ENCODE peak calls at places on chromosomes 7 and 10, in seven cellular contexts. P is AG04450, X is fibroblast of the aortic adventitia, B is HCT116, E is epithelial cell of esophagus, T is HepG2, U is transverse colon. L is an unnamed sample.

GRCh38 chr7:12985752-12986151 is 298.3 kb downstream of the ARL4A start:
- DNase-seq in P (no peak), X (no peak), B (no peak), E (no peak), T (no peak), U (no peak), L (no peak)

GRCh38 chr10:3852147-3852904 is 67.3 kb upstream of the KLF6 start:
- DNase-seq in P (peak; percentile 95), X (peak; percentile 97), B (peak; percentile 99), E (peak; percentile 100), T (peak; percentile 98), U (peak; percentile 88), L (peak; percentile 98)

GRCh38 chr7:69399038-69399800 is 199.1 kb upstream of the AUTS2 start:
- DNase-seq in P (no peak), X (no peak), B (no peak), E (no peak), T (no peak), U (no peak), L (no peak)

GRCh38 chr7:150992833-150993302 is 2.1 kb downstream of the NOS3 start:
- DNase-seq in P (no peak), X (no peak), B (no peak), E (no peak), T (peak; percentile 52), U (no peak), L (no peak)

GRCh38 chr7:104980969-104981670 is 32.9 kb upstream of the KMT2E start:
- DNase-seq in P (no peak), X (peak; percentile 74), B (peak; percentile 54), E (peak; percentile 63), T (peak; percentile 44), U (no peak), L (peak; percentile 63)

GRCh38 chr10:100427374-100427773 is 35.4 kb upstream of the WNT8B start:
- DNase-seq in P (no peak), X (no peak), B (no peak), E (no peak), T (no peak), U (no peak), L (no peak)

GRCh38 chr10:24715246-24715769 is 8.4 kb downstream of the ARHGAP21 start:
- DNase-seq in P (no peak), X (no peak), B (no peak), E (no peak), T (no peak), U (no peak), L (no peak)

GRCh38 chr10:10915215-10915614 is 102.5 kb upstream of the CELF2 start:
- DNase-seq in P (no peak), X (no peak), B (no peak), E (no peak), T (no peak), U (no peak), L (no peak)

GRCh38 chr10:104844073-104844472 is 203.0 kb downstream of the SORCS3 start:
- DNase-seq in P (no peak), X (no peak), B (no peak), E (no peak), T (no peak), U (no peak), L (no peak)

GRCh38 chr7:141648276-141649114 is 53.5 kb downstream of the DENND11 start:
- DNase-seq in P (no peak), X (no peak), B (no peak), E (no peak), T (no peak), U (no peak), L (no peak)

GRCh38 chr7:141649137-141649864 is 52.7 kb downstream of the DENND11 start:
- DNase-seq in P (no peak), X (no peak), B (no peak), E (no peak), T (no peak), U (no peak), L (no peak)

GRCh38 chr7:141652691-141653090 is 49.3 kb downstream of the DENND11 start:
- DNase-seq in P (no peak), X (no peak), B (no peak), E (no peak), T (no peak), U (no peak), L (no peak)

GRCh38 chr7:141651417-141651816 is 50.5 kb downstream of the DENND11 start:
- DNase-seq in P (no peak), X (no peak), B (no peak), E (no peak), T (no peak), U (no peak), L (no peak)

GRCh38 chr7:141649865-141650499 is 52.0 kb downstream of the DENND11 start:
- DNase-seq in P (peak; percentile 66), X (peak; percentile 91), B (peak; percentile 45), E (peak; percentile 79), T (peak; percentile 41), U (peak; percentile 53), L (peak; percentile 93)
- TF ChIP-seq CTCF in P (peak; percentile 93), X (peak; percentile 82), B (peak; percentile 61), E (peak; percentile 82), T (peak; percentile 65), U (peak; percentile 58), L (peak; percentile 87)

DNA sequence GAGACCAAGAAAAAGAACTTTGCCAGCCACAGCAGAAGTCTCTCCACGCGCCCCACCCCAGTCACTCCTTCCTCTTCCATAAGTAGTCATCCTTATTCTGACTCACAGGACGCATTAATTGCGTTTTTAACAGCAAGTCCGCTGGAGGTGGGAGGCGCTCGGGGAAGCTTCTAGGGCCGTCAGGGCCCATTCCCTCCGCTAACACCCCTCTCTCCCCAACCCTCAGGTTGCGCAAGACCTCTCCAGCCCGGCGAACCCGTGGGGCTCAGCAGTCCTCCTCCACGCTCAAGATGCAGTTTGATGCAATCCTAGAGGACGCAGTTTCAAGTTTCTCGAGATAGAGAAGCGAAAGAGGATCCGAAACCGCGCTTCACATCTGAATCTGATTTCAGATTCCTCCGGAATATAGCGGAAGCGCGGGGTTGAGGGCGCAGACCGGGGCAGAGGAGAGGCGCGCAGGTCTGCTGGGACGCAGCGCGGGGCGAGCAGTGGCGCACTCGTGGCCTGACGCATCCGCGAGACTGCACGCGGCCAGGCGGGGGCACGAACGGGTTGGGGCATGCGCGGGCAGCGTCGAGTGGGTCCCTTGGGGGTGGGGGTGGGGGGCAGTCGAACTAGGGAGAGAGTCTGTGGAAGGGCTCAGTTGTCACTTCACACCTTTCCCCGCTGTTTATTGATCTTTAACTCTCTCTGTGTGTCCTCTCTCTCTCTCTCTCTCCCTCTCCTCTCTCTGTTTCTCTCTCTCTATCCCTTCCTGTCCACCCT is 37.8 kb upstream of the PSAP start:
- DNase-seq in P (peak; percentile 55), X (peak; percentile 94), B (peak; percentile 35), E (peak; percentile 84), T (no peak), U (peak; percentile 78), L (peak; percentile 59)
- TF ChIP-seq CTCF in P (no peak), X (peak; percentile 8), B (no peak), E (no peak), T (no peak), U (no peak), L (peak; percentile 34)

DNA sequence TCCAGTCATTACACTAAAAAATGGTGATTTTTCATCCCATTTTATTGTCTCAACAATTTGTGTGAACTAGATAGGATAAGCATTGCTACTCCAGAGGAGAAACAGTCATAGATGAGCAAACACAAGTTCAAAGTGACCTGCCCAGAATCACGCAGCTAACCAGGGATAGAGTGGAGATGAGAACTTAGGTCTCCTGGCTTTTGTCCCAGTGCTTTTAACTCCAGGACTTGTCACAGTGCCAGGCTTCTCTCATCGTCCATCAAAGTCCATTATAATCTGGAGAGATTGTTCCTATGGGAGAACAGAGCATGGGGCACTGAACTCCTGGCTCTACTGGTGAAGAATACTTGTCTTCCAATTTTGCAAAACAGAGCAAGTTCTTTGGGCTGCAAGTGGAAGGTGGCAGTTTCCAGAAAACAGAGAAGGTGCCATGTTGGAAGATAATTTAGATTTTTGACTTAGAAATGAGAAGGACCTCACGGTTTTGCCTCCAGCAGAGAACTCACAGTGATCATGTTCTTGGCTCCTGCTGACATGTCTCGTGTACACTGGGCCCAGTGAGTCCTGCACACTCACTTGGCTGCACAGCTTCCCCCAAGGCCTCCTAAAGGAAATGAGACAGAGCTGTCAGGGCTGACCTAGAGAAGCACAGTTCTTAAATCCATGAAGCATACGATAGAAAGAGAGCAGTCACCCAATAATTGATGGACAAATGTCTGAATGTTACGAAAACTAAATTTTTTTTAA is 322.9 kb upstream of the NRP1 start:
- DNase-seq in P (no peak), X (peak; percentile 75), B (no peak), E (no peak), T (peak; percentile 71), U (no peak), L (peak; percentile 21)
- TF ChIP-seq CTCF in P (no peak), X (no peak), B (no peak), E (no peak), T (no peak), U (no peak), L (no peak)

DNA sequence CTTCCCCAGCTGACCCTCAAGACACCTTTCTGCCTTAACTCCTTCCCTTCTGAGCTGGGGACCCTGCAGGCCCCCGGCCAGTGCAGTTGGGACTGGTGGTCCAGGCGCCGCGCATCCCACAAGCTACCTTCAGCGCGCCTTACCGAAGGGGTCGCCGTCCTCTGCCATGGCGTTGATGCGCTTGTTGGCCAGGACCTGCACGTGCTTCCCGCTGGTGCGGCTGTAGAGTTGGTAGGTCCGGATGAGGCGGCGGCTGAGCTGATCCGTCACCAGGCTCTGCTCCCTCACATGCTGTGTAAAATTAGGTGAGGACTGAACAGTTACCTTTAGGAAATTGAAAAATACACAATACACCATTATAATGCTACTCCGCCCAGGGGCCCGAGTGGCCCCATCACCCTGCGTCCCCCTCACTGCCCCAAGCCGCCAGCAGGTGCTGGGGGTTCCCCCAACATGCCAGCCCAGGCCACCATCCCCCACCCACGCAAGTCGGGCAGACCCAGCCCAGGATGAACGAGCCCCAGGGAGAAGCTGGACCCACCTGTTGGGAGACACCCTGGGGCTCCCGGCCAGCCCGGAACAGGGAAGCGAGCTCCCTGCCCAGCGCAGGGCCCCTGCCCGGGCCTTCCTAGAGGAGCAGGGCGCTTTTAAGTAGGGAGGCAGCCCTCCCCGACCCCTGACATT is 1.2 kb downstream of the FGF8 start:
- DNase-seq in P (no peak), X (no peak), B (no peak), E (no peak), T (no peak), U (no peak), L (no peak)
- TF ChIP-seq CTCF in P (no peak), X (no peak), B (no peak), E (no peak), T (no peak), U (no peak), L (no peak)

DNA sequence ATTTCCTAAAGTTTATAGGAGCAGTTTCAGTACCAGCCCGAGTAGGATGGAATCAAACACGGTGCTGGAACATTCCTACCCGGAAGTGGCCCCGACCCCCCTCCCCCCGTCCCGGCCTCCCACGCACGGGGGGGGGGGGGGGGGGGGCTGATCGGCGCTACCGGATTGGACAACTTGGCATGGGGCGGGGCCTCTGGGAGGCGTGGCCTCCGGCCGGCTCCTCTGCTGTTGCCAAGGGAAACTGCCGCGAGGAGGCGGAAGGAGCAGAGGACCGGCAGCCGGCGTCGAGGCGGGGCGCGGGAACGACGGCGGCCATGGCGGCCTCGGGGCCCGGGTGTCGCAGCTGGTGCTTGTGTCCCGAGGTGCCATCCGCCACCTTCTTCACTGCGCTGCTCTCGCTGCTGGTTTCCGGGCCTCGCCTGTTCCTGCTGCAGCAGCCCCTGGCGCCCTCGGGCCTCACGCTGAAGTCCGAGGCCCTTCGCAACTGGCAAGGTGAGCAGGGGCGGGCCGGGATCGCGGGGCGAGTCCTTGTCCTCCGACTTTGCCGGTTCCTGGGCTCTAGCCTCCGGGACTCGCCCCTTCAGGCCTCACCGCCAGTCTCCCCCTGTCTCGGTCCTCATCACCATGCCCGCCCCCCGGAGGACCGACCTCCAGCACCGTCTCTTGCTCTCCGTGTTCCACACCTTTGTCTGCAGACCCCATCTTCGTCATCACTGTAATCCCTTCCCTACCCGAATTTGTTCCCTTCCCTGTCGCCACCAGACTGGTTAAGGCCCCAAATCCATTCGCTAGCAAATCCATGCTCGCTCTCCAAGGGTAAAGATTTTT is at the start of gene RHBDD2:
- DNase-seq in P (peak; percentile 67), X (peak; percentile 90), B (peak; percentile 79), E (peak; percentile 94), T (peak; percentile 84), U (peak; percentile 97), L (peak; percentile 90)
- TF ChIP-seq CTCF in P (peak; percentile 6), X (no peak), B (no peak), E (no peak), T (peak; percentile 52), U (peak; percentile 13), L (peak; percentile 46)

L was measured in HFFc6.